ENCODE peak calls at places on chromosomes 16 and 17, in four cellular contexts. One of them, this sample, is unnamed.

GRCh38 chr16:55021595-55022475 is 91.2 kb downstream of the IRX5 start:
- DNase-seq in CMK: peak; percentile 9
- DNase-seq in GM20000: no peak
- DNase-seq in nucleus accumbens: no peak
- DNase-seq in this sample: peak; percentile 4

GRCh38 chr17:28384281-28385036 is 13.0 kb downstream of the SARM1 start:
- DNase-seq in CMK: no peak
- DNase-seq in GM20000: peak; percentile 85
- DNase-seq in nucleus accumbens: no peak
- DNase-seq in this sample: peak; percentile 82

GRCh38 chr17:28072935-28073533 is 30.6 kb downstream of the NLK start:
- DNase-seq in CMK: no peak
- DNase-seq in GM20000: no peak
- DNase-seq in nucleus accumbens: no peak
- DNase-seq in this sample: peak; percentile 61

GRCh38 chr16:75296606-75297005 is 45.2 kb upstream of the BCAR1 start:
- DNase-seq in CMK: no peak
- DNase-seq in GM20000: no peak
- DNase-seq in nucleus accumbens: no peak
- DNase-seq in this sample: peak; percentile 3

GRCh38 chr17:1873418-1873817 is 43.6 kb downstream of the RPA1 start:
- DNase-seq in CMK: no peak
- DNase-seq in GM20000: peak; percentile 32
- DNase-seq in nucleus accumbens: no peak
- DNase-seq in this sample: no peak

GRCh38 chr16:88685156-88686061 is 898 bp downstream of the SNAI3 start:
- DNase-seq in CMK: no peak
- DNase-seq in GM20000: no peak
- DNase-seq in nucleus accumbens: no peak
- DNase-seq in this sample: no peak

GRCh38 chr16:86198201-86199118 is 299.5 kb downstream of the IRF8 start:
- DNase-seq in CMK: no peak
- DNase-seq in GM20000: no peak
- DNase-seq in nucleus accumbens: no peak
- DNase-seq in this sample: peak; percentile 8

GRCh38 chr17:9890124-9890523 is 14.9 kb downstream of the RCVRN start:
- DNase-seq in CMK: no peak
- DNase-seq in GM20000: peak; percentile 64
- DNase-seq in nucleus accumbens: no peak
- DNase-seq in this sample: no peak

GRCh38 chr17:753407-753806 is 1.3 kb upstream of the GEMIN4 start:
- DNase-seq in CMK: no peak
- DNase-seq in GM20000: no peak
- DNase-seq in nucleus accumbens: no peak
- DNase-seq in this sample: no peak

GRCh38 chr17:69669441-69670178 is 255.1 kb downstream of the MAP2K6 start:
- DNase-seq in CMK: no peak
- DNase-seq in GM20000: no peak
- DNase-seq in nucleus accumbens: no peak
- DNase-seq in this sample: no peak

GRCh38 chr16:29974291-29975133 is 844 bp downstream of the TAOK2 start:
- DNase-seq in CMK: no peak
- DNase-seq in GM20000: peak; percentile 54
- DNase-seq in nucleus accumbens: no peak
- DNase-seq in this sample: peak; percentile 40

GRCh38 chr16:30949655-30950515 is 1.0 kb downstream of the ORAI3 start:
- DNase-seq in CMK: peak; percentile 92
- DNase-seq in GM20000: peak; percentile 77
- DNase-seq in nucleus accumbens: no peak
- DNase-seq in this sample: peak; percentile 53

GRCh38 chr17:78658281-78658785 is 81.1 kb upstream of the DNAH17 start:
- DNase-seq in CMK: no peak
- DNase-seq in GM20000: no peak
- DNase-seq in nucleus accumbens: no peak
- DNase-seq in this sample: no peak

GRCh38 chr16:3595521-3596021 is 15.8 kb downstream of the SLX4 start:
- DNase-seq in CMK: no peak
- DNase-seq in GM20000: no peak
- DNase-seq in nucleus accumbens: no peak
- DNase-seq in this sample: no peak

GRCh38 chr17:69757794-69758430 is 317.1 kb upstream of the KCNJ16 start:
- DNase-seq in CMK: no peak
- DNase-seq in GM20000: no peak
- DNase-seq in nucleus accumbens: no peak
- DNase-seq in this sample: no peak

GRCh38 chr17:48751733-48752398 is 23.3 kb upstream of the HOXB13 start:
- DNase-seq in CMK: no peak
- DNase-seq in GM20000: no peak
- DNase-seq in nucleus accumbens: no peak
- DNase-seq in this sample: no peak

This sample was measured in NCI-H69.